ENCODE peak calls at places on chromosomes 4 and X, in six cellular contexts. S is GM12892, Y is spleen, U is H54, L is adrenal gland, J is transverse colon. A is an unnamed sample.
A peak's percentile ranks its signal among the peaks of the same experiment; 100 is the strongest.

GRCh38 chr4:137070614-137071013 is 461.7 kb downstream of the PCDH18 start:
- DNase-seq in S (no peak), Y (peak; percentile 51), U (no peak), L (no peak), J (no peak), A (no peak)

GRCh38 chr4:95585016-95585695 is 36.4 kb upstream of the UNC5C start:
- DNase-seq in S (no peak), Y (no peak), U (no peak), L (no peak), J (no peak), A (no peak)

GRCh38 chrX:151816914-151817313 is 82.4 kb downstream of the CNGA2 start:
- DNase-seq in S (no peak), Y (no peak), U (no peak), L (no peak), J (no peak), A (no peak)

GRCh38 chr4:89838005-89838404 is 1.0 kb upstream of the SNCA start:
- DNase-seq in S (no peak), Y (no peak), U (no peak), L (no peak), J (no peak), A (no peak)

GRCh38 chr4:53436251-53436650 is 58.8 kb downstream of the FIP1L1 start:
- DNase-seq in S (no peak), Y (no peak), U (no peak), L (no peak), J (no peak), A (no peak)

GRCh38 chr4:88706574-88706973 is 8.9 kb upstream of the NAP1L5 start:
- DNase-seq in S (no peak), Y (no peak), U (no peak), L (peak; percentile 48), J (no peak), A (peak; percentile 36)

GRCh38 chr4:86366920-86367319 is 7.1 kb upstream of the MAPK10 start:
- DNase-seq in S (no peak), Y (no peak), U (no peak), L (no peak), J (no peak), A (no peak)

GRCh38 chr4:150297861-150298474 is 219.7 kb downstream of the DCLK2 start:
- DNase-seq in S (no peak), Y (no peak), U (no peak), L (peak; percentile 28), J (peak; percentile 21), A (no peak)

GRCh38 chr4:1012031-1012739 is 759 bp downstream of the FGFRL1 start:
- DNase-seq in S (no peak), Y (peak; percentile 87), U (peak; percentile 56), L (peak; percentile 57), J (peak; percentile 67), A (peak; percentile 75)

GRCh38 chr4:83618991-83619390 is 83.1 kb downstream of the GPAT3 start:
- DNase-seq in S (no peak), Y (no peak), U (no peak), L (no peak), J (peak; percentile 63), A (no peak)

GRCh38 chrX:13938053-13938765 is 91.5 kb downstream of the GEMIN8 start:
- DNase-seq in S (no peak), Y (peak; percentile 76), U (no peak), L (no peak), J (peak; percentile 19), A (peak; percentile 19)

GRCh38 chr4:106615961-106616360 is 247.4 kb upstream of the GIMD1 start:
- DNase-seq in S (no peak), Y (no peak), U (no peak), L (no peak), J (no peak), A (no peak)

GRCh38 chrX:153411255-153411987 is at the start of gene ZFP92:
- DNase-seq in S (peak; percentile 69), Y (peak; percentile 81), U (peak; percentile 64), L (no peak), J (peak; percentile 32), A (peak; percentile 57)

GRCh38 chr4:151766691-151767090 is 5.9 kb upstream of the GATB start:
- DNase-seq in S (no peak), Y (no peak), U (no peak), L (no peak), J (peak; percentile 14), A (no peak)

DNA sequence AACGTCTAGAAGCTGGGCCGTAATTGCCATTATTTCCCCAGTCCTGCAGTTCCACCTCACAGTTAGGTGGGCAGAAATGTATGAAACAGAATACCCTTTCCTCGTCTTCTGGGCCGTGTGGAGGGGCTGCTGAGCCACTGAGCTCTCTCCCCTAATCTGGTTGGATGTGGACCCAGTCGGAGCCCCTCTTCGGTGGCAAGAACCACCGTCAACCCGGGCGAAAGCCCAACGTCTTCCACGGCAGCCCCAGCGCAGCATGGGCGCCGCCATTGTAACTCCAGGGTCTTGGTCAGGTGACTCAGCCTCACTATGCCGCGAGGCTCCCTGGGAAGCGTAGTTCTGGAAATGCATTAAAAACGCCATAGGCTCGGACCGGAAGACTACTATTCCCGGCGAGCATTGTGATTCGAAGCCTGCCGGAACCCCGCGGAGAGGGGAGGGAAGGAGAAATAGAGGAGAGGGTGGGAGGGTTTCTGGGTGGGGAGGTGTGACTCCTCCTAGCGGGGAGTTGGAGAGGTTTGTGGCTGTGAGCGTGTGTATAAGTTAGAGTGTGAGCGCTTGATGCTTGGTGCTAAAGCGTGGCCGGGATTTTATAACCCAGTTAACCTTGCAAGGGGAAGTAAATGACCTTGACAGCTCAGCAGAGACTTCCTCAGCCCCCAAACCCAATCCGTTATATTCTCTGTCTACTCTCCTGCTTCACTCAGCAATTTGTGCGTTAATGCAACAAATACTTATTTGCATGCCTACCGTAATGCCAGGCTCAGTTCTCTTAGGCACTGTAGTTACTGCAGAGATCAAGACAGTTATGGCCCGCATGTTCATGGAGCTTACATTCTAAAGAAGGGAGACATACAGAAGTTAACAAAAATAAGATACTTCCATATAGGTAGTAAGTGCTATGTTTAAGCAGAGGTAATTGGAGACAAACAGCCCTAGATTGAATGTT is at the start of gene GATB:
- DNase-seq in S (peak; percentile 70), Y (peak; percentile 96), U (peak; percentile 42), L (peak; percentile 96), J (peak; percentile 93), A (peak; percentile 89)
- TF ChIP-seq POLR2A in S (peak; percentile 72), Y (no peak), U (peak; percentile 38), L (peak; percentile 72), J (peak; percentile 65), A (no peak)

DNA sequence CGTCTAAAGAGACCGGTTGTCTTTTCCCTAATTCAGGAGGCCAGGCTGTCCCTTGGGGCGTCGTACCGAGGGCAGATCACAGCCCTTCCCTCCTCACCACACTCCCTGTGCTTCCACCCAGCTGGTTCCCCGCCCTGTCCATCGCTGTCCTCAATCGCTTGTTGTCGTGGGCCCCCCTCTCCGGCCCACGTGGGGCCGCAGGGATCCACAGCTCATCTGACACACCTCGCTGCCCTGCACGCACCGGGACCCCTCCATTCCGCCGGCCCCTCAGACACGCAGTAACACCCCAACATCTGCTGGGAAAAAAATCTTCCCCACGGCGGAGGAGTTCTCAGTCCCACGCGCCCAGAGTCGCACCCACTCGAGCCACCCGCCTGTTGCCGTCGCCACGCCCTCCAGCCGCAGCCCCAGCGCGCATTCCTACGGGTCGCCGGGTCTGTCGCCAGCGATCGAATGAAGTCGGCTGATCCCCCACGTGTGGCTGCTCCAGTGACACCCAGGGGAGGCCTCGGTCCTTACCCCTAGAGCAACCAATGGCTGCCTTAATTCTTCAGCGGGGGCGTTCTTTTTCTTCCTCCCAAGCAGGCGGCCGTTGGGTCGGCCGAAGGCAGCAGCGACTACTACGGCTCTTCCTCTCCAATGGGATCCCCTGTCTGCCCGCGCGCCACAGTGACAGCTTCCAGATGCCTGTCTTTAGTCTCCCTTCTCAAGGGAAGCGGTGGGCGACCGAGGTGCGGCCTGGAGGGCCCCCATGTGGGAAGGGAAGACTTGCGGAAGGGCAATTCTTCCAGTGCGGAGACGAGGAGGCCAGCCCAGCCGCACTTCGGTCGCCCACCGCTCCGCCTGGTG is 885 bp upstream of the SEPTIN11 start:
- DNase-seq in S (peak; percentile 85), Y (peak; percentile 88), U (peak; percentile 47), L (peak; percentile 79), J (peak; percentile 81), A (peak; percentile 75)
- TF ChIP-seq POLR2A in S (peak; percentile 59), Y (no peak), U (no peak), L (peak; percentile 29), J (peak; percentile 19), A (no peak)

DNA sequence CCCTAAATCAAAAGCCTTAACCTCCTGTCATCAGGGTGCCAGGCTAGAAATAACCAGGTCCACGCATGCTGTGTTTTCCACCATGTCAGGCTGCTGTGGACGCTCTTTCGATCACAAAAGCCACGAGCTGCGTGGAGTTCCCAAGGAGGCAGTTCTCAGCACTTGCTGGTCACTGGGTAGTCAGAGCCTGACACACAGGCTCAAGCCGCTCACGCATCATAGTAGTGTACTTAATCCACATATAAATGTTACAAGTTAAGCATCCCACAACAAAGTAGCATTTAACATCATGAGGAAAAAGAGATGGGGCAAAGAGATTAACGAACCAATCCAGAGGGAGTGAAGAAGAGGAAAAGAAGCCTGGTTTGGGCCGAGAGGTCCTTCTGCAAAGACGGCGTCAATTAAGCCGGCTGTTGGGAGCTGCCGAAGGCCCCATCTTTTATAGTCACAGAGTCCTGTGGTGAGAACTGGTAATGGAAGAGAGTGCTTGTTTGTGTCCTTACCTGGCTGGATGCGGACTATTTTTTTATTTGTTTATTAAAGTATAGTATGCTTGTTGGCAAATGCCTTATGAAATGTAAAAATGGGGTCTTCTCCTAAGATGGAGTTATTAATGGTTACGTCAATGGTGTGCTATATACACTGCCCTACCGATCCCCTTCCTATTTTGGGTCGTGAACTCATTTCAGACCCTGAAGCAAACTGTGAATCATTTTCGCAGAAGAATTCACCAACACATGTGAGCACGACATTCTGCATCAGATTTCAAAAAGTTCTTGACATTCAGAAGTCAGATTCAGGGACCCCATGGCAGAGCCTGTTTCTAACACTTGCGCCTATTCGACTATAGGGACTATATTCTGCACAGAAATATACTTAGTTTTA is 675 bp downstream of the PRIMPOL start:
- DNase-seq in S (no peak), Y (no peak), U (no peak), L (peak; percentile 36), J (peak; percentile 33), A (no peak)
- TF ChIP-seq POLR2A in S (no peak), Y (no peak), U (no peak), L (no peak), J (no peak), A (no peak)

GRCh38 chr4:10099521-10100325 is 16.9 kb downstream of the WDR1 start:
- DNase-seq in S (no peak), Y (no peak), U (no peak), L (no peak), J (no peak), A (no peak)
- TF ChIP-seq POLR2A in S (no peak), Y (no peak), U (no peak), L (no peak), J (no peak), A (no peak)

DNA sequence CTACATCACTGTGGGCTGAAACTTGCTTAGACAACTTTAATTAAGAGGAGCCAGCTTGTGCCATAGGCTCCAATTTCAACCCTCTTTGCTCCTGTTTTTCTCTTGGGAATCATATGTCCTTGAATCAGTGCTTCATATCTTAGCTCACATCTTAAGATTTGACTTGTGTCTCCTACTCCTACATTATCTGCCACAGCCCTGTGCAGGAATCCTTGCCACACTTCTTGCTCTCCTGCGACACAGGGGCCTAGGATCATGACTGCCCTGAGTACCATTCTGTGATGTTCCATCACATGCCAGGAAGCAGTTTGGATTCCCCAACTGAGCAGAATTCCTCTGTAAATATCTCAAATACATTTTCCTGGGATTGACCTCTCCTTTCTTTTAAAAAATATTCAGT is 36.4 kb downstream of the ARSJ start:
- DNase-seq in S (no peak), Y (no peak), U (no peak), L (no peak), J (no peak), A (no peak)
- TF ChIP-seq POLR2A in S (no peak), Y (no peak), U (no peak), L (no peak), J (no peak), A (no peak)

GRCh38 chrX:136872091-136872700 is 8.3 kb downstream of the RBMX start:
- DNase-seq in S (no peak), Y (no peak), U (no peak), L (no peak), J (no peak), A (no peak)
- TF ChIP-seq POLR2A in S (peak; percentile 27), Y (no peak), U (no peak), L (no peak), J (no peak), A (no peak)